ENCODE peak calls at places on chromosomes 6 and 20, in ten cellular contexts. J is activated T-cell treated with anti-CD3 and anti-CD28 coated beads for 1 hour; Z is left cardiac atrium; A is psoas muscle; K is CD4-positive, alpha-beta T cell; L is nephron progenitor cell; Y is activated CD4-positive, CD25-positive, alpha-beta regulatory T cell; T is stimulated activated CD4-positive, alpha-beta T cell treated with anti-CD3 and anti-CD28 coated beads, Interleukin-15, amount 100 ng/mL, for 1 hour; C is cardiac fibroblast; E is activated naive CD4-positive, alpha-beta T cell treated with anti-CD3 and anti-CD28 coated beads, Interleukin-2, amount 50 U/mL, for 16 hours. G is an unnamed sample.

GRCh38 chr6:108621117-108621516 is 60.4 kb downstream of the FOXO3 start:
- DNase-seq in J (no peak), Z (peak), A (peak), K (no peak), L (no peak), Y (no peak), T (no peak), C (peak), E (no peak), G (no peak)

GRCh38 chr6:104987218-104987617 is 30.3 kb downstream of the LIN28B start:
- DNase-seq in J (no peak), Z (no peak), A (no peak), K (no peak), L (no peak), Y (no peak), T (no peak), C (no peak), E (no peak), G (no peak)

GRCh38 chr6:158095031-158095430 is 73.0 kb downstream of the SERAC1 start:
- DNase-seq in J (no peak), Z (no peak), A (no peak), K (no peak), L (no peak), Y (no peak), T (no peak), C (no peak), E (no peak), G (no peak)

GRCh38 chr6:167933847-167934246 is 63.6 kb upstream of the KIF25 start:
- DNase-seq in J (no peak), Z (no peak), A (no peak), K (no peak), L (no peak), Y (no peak), T (no peak), C (no peak), E (no peak), G (no peak)

GRCh38 chr6:35058827-35059522 is 82.2 kb downstream of the TCP11 start:
- DNase-seq in J (no peak), Z (no peak), A (no peak), K (no peak), L (no peak), Y (no peak), T (no peak), C (no peak), E (no peak), G (no peak)

GRCh38 chr6:25014806-25015560 is 79.2 kb upstream of the RIPOR2 start:
- DNase-seq in J (peak), Z (no peak), A (no peak), K (no peak), L (no peak), Y (no peak), T (no peak), C (peak), E (peak), G (no peak)

GRCh38 chr6:53326372-53327016 is 22.3 kb downstream of the ELOVL5 start:
- DNase-seq in J (no peak), Z (peak), A (peak), K (no peak), L (no peak), Y (no peak), T (no peak), C (peak), E (no peak), G (no peak)

GRCh38 chr20:23061713-23062561 is 12.5 kb upstream of the THBD start:
- DNase-seq in J (no peak), Z (peak), A (peak), K (no peak), L (no peak), Y (no peak), T (no peak), C (peak), E (no peak), G (no peak)

GRCh38 chr6:40000964-40001515 is 66.8 kb upstream of the MOCS1 start:
- DNase-seq in J (no peak), Z (no peak), A (no peak), K (no peak), L (no peak), Y (no peak), T (no peak), C (no peak), E (no peak), G (no peak)

GRCh38 chr6:30879684-30880427 is 4.5 kb upstream of the DDR1 start:
- DNase-seq in J (no peak), Z (no peak), A (no peak), K (no peak), L (no peak), Y (no peak), T (no peak), C (no peak), E (no peak), G (no peak)

GRCh38 chr6:33764036-33764435 is 17.3 kb upstream of the IP6K3 start:
- DNase-seq in J (no peak), Z (no peak), A (no peak), K (no peak), L (no peak), Y (no peak), T (no peak), C (no peak), E (no peak), G (no peak)

GRCh38 chr20:53901064-53901463 is 169.3 kb downstream of the BCAS1 start:
- DNase-seq in J (no peak), Z (no peak), A (no peak), K (no peak), L (no peak), Y (no peak), T (no peak), C (peak), E (no peak), G (no peak)

GRCh38 chr6:24910331-24910849 is 25.4 kb downstream of the RIPOR2 start:
- DNase-seq in J (peak), Z (peak), A (no peak), K (no peak), L (peak), Y (no peak), T (no peak), C (peak), E (peak), G (no peak)

GRCh38 chr6:115729036-115729435 is 331.7 kb downstream of the FRK start:
- DNase-seq in J (no peak), Z (no peak), A (no peak), K (no peak), L (no peak), Y (no peak), T (no peak), C (no peak), E (no peak), G (no peak)